ENCODE peak calls at places on chromosomes 4 and X, in nine cellular contexts. L, O, W, S, V, Y, B, H and G are unnamed samples.

GRCh38 chr4:76589402-76589801 is 154.4 kb downstream of the SHROOM3 start:
- DNase-seq in L (no peak), W (no peak), O (no peak), S (no peak), B (peak; percentile 24), V (no peak), Y (no peak), H (no peak), G (no peak)

GRCh38 chr4:185924458-185924857 is 112.5 kb upstream of the SORBS2 start:
- DNase-seq in W (no peak), B (no peak), O (no peak), S (no peak), Y (no peak), H (no peak), L (no peak), V (no peak), G (no peak)

GRCh38 chrX:71870337-71871098 is 40.1 kb upstream of the NHSL2 start:
- DNase-seq in O (no peak), L (no peak), Y (no peak), V (no peak), B (peak; percentile 55), W (no peak), S (no peak), H (peak; percentile 5), G (no peak)

GRCh38 chrX:23773601-23774175 is 9.3 kb upstream of the SAT1 start:
- DNase-seq in L (no peak), W (no peak), Y (no peak), B (no peak), O (no peak), S (no peak), V (no peak), H (no peak), G (no peak)

GRCh38 chr4:10283761-10284160 is 167.2 kb upstream of the WDR1 start:
- DNase-seq in V (no peak), B (no peak), H (no peak), L (no peak), W (no peak), Y (no peak), S (no peak), O (no peak), G (no peak)

GRCh38 chrX:72308566-72309296 is 3.0 kb upstream of the CITED1 start:
- DNase-seq in S (peak; percentile 79), H (peak; percentile 56), L (peak; percentile 59), B (peak; percentile 84), V (peak; percentile 63), O (peak; percentile 67), Y (peak; percentile 64), W (peak; percentile 63), G (peak; percentile 63)

GRCh38 chr4:47704693-47705325 is 133.1 kb downstream of the CORIN start:
- DNase-seq in O (no peak), L (no peak), Y (no peak), V (peak; percentile 35), H (peak; percentile 42), S (peak; percentile 68), B (peak; percentile 80), W (peak; percentile 25), G (peak; percentile 27)

GRCh38 chr4:60897415-60897814 is 302.7 kb upstream of the ADGRL3 start:
- DNase-seq in V (peak; percentile 9), H (no peak), Y (no peak), B (no peak), L (no peak), O (no peak), S (no peak), W (no peak), G (no peak)

GRCh38 chr4:105651879-105652640 is 56.4 kb downstream of the INTS12 start:
- DNase-seq in H (no peak), Y (no peak), B (no peak), L (no peak), W (no peak), O (no peak), V (no peak), S (no peak), G (no peak)

GRCh38 chr4:32172761-32173160 is 1452.6 kb downstream of the PCDH7 start:
- DNase-seq in S (no peak), W (no peak), H (no peak), L (no peak), B (no peak), O (no peak), Y (no peak), V (peak; percentile 14), G (no peak)

GRCh38 chrX:131907488-131908314 is 115.4 kb upstream of the STK26 start:
- DNase-seq in B (peak; percentile 4), H (no peak), O (no peak), Y (no peak), W (peak; percentile 7), V (no peak), S (no peak), L (no peak), G (no peak)

GRCh38 chrX:136839196-136839595 is 41.3 kb downstream of the RBMX start:
- DNase-seq in B (no peak), V (no peak), Y (no peak), L (no peak), W (no peak), S (no peak), H (no peak), O (no peak), G (no peak)

GRCh38 chrX:3384330-3384729 is 37.9 kb upstream of the MXRA5 start:
- DNase-seq in W (no peak), L (no peak), V (peak; percentile 1), B (no peak), O (no peak), Y (no peak), H (no peak), S (no peak), G (no peak)

GRCh38 chr4:83738895-83739294 is 203.0 kb downstream of the GPAT3 start:
- DNase-seq in H (no peak), L (no peak), O (no peak), B (no peak), V (no peak), Y (no peak), W (no peak), S (no peak), G (no peak)

GRCh38 chr4:76943129-76943620 is 6.4 kb upstream of the SEPTIN11 start:
- DNase-seq in O (no peak), Y (no peak), W (no peak), S (no peak), H (no peak), B (no peak), V (peak; percentile 86), L (no peak), G (no peak)

GRCh38 chr4:112381996-112382692 is 85.0 kb downstream of the ALPK1 start:
- DNase-seq in S (no peak), L (no peak), O (no peak), B (peak; percentile 37), V (no peak), H (no peak), W (no peak), Y (no peak), G (no peak)

DNA sequence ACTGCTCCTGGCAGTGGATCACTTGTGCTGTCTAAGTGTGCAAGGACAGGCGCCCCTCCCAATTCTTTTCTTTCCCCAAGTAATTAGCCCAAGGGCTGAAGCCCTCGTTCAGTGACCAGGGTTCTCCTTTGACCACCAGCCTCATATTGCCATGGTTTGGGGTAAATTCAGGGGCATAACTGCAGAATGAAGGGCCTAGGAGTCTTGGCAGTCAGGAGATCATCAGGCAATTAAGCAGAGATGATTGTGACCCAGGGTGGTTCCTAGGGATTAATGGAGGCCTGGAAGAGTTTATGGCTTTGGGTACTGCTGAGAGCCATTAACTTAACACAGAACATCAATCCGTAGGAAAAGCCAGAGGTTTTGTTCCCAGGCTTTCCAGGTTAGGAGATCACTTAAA is 170.7 kb downstream of the PTTG2 start:
- DNase-seq in B (no peak), W (no peak), Y (no peak), S (no peak), O (no peak), L (no peak), V (no peak), H (no peak), G (no peak)
- H3K27ac ChIP-seq in B (no peak overlapping the region), W (no peak overlapping the region), Y (peak overlapping the region; percentile 17), S (peak overlapping the region; percentile 83), O (no peak overlapping the region), L (peak overlapping the region; percentile 94), V (no peak overlapping the region), H (peak overlapping the region; percentile 8), G (no peak overlapping the region)

GRCh38 chr4:99665981-99666380 is 8.4 kb upstream of the C4orf54 start:
- DNase-seq in O (no peak), S (no peak), Y (no peak), L (no peak), V (no peak), H (no peak), W (no peak), B (no peak), G (no peak)
- H3K27ac ChIP-seq in O (no peak overlapping the region), S (no peak overlapping the region), Y (no peak overlapping the region), L (no peak overlapping the region), V (no peak overlapping the region), H (no peak overlapping the region), W (no peak overlapping the region), B (no peak overlapping the region), G (no peak overlapping the region)

GRCh38 chr4:26947318-26947717 is 86.7 kb downstream of the STIM2 start:
- DNase-seq in H (no peak), B (no peak), O (no peak), Y (no peak), V (no peak), S (no peak), L (no peak), W (no peak), G (no peak)

GRCh38 chr4:26945794-26946193 is 85.2 kb downstream of the STIM2 start:
- DNase-seq in L (no peak), Y (no peak), S (no peak), H (no peak), V (no peak), B (no peak), O (no peak), W (no peak), G (no peak)

GRCh38 chr4:26938516-26938915 is 77.9 kb downstream of the STIM2 start:
- DNase-seq in H (no peak), B (no peak), S (no peak), Y (no peak), O (no peak), L (no peak), W (no peak), V (no peak), G (no peak)

GRCh38 chr4:26941951-26942350 is 81.3 kb downstream of the STIM2 start:
- DNase-seq in S (no peak), O (no peak), Y (no peak), L (no peak), W (no peak), H (no peak), V (no peak), B (no peak), G (no peak)

GRCh38 chr4:26943391-26943790 is 82.8 kb downstream of the STIM2 start:
- DNase-seq in H (no peak), L (no peak), W (no peak), V (no peak), Y (no peak), O (no peak), B (no peak), S (no peak), G (no peak)
- H3K27ac ChIP-seq in H (no peak overlapping the region), L (no peak overlapping the region), W (no peak overlapping the region), V (no peak overlapping the region), Y (no peak overlapping the region), O (no peak overlapping the region), B (no peak overlapping the region), S (no peak overlapping the region), G (no peak overlapping the region)

DNA sequence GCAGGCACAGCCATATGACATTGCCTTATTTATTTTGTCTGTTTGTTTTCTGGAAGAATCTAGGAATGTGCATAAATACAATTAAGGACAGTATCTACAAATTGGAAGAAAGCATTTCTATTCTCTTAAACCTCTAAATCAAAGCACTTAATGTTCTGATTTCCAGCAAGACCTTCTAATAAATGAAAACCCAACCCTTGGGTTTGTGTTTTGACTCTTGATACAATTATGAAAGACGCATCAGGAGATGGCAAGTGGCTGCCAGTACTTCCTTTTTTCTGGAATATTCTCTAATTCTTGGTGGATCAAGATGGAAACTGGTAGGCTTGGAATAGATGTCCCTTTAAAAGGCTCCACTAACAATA is 428 bp upstream of the CPE start:
- DNase-seq in S (no peak), B (no peak), L (no peak), H (no peak), V (no peak), Y (no peak), W (no peak), O (no peak), G (no peak)
- H3K27ac ChIP-seq in S (peak overlapping the region; percentile 76), B (no peak overlapping the region), L (peak overlapping the region; percentile 74), H (no peak overlapping the region), V (no peak overlapping the region), Y (no peak overlapping the region), W (peak overlapping the region; percentile 46), O (no peak overlapping the region), G (peak overlapping the region; percentile 79)